ENCODE peak calls at places on chromosomes 4 and X, in eight cellular contexts. I is HEK293T; H is NCI-H2171; L is A549; K is activated CD4-positive, alpha-beta memory T cell treated with anti-CD3 and anti-CD28 coated beads for 36 hours; V is adrenal gland; W is NCI-H1092; C is GM13976. T is an unnamed sample.

GRCh38 chrX:37662181-37662580 is 23.4 kb upstream of the XK start:
- DNase-seq in I (no peak), H (no peak), L (no peak), K (no peak), V (no peak), W (no peak), C (no peak), T (no peak)

GRCh38 chrX:150680974-150681373 is 12.2 kb upstream of the MTMR1 start:
- DNase-seq in I (peak), H (no peak), L (no peak), K (peak), V (peak), W (peak), C (no peak), T (peak)

GRCh38 chr4:37802068-37802666 is 24.3 kb upstream of the PGM2 start:
- DNase-seq in I (peak), H (peak), L (peak), K (no peak), V (peak), W (peak), C (no peak), T (peak)

GRCh38 chr4:138510053-138510452 is 267.9 kb upstream of the SLC7A11 start:
- DNase-seq in I (no peak), H (no peak), L (no peak), K (no peak), V (no peak), W (no peak), C (no peak), T (no peak)

GRCh38 chrX:38804481-38805293 is 3.4 kb downstream of the MID1IP1 start:
- DNase-seq in I (peak), H (no peak), L (peak), K (peak), V (peak), W (no peak), C (peak), T (no peak)

GRCh38 chrX:47482065-47482511 is 934 bp downstream of the ZNF41 start:
- DNase-seq in I (no peak), H (no peak), L (no peak), K (peak), V (no peak), W (no peak), C (no peak), T (no peak)

GRCh38 chr4:169037491-169037890 is 27.4 kb upstream of the CBR4 start:
- DNase-seq in I (no peak), H (no peak), L (no peak), K (no peak), V (no peak), W (no peak), C (no peak), T (no peak)

GRCh38 chr4:104425003-104425402 is 69.7 kb downstream of the CXXC4 start:
- DNase-seq in I (no peak), H (no peak), L (no peak), K (no peak), V (no peak), W (no peak), C (no peak), T (no peak)

GRCh38 chrX:130444641-130445336 is 43.0 kb downstream of the RBMX2 start:
- DNase-seq in I (no peak), H (no peak), L (no peak), K (no peak), V (no peak), W (no peak), C (no peak), T (no peak)

GRCh38 chr4:60794372-60794771 is 405.8 kb upstream of the ADGRL3 start:
- DNase-seq in I (no peak), H (no peak), L (no peak), K (no peak), V (no peak), W (no peak), C (no peak), T (no peak)